ENCODE peak calls at places on chromosome 7, in ten cellular contexts. T is NCI-H524 treated with DMSO at 0.1 percent for 48 hours, Q is nephron progenitor cell, O is colonic mucosa, W is testis, U is activated gamma-delta T cell, K is NCI-H460, A is ELR, S is MM.1S, H is GM20000. M is an unnamed sample.

GRCh38 chr7:74572301-74573090 is 85.0 kb upstream of the GTF2I start:
- DNase-seq in T (no peak), Q (no peak), O (no peak), W (no peak), U (no peak), K (no peak), A (no peak), S (no peak), H (no peak), M (no peak)

GRCh38 chr7:7897509-7897908 is 71.1 kb upstream of the GLCCI1 start:
- DNase-seq in T (no peak), Q (no peak), O (no peak), W (no peak), U (no peak), K (no peak), A (no peak), S (no peak), H (no peak), M (no peak)

GRCh38 chr7:121531175-121532070 is 135.3 kb upstream of the FAM3C start:
- DNase-seq in T (peak; percentile 54), Q (no peak), O (no peak), W (no peak), U (no peak), K (no peak), A (peak; percentile 25), S (no peak), H (no peak), M (no peak)

GRCh38 chr7:81632418-81632817 is 137.4 kb downstream of the HGF start:
- DNase-seq in T (no peak), Q (no peak), O (no peak), W (no peak), U (no peak), K (no peak), A (no peak), S (no peak), H (no peak), M (no peak)

GRCh38 chr7:111919690-111920179 is 286.5 kb downstream of the DOCK4 start:
- DNase-seq in T (no peak), Q (no peak), O (no peak), W (no peak), U (no peak), K (no peak), A (peak; percentile 71), S (no peak), H (no peak), M (no peak)

GRCh38 chr7:132065973-132066611 is 509.7 kb upstream of the PODXL start:
- DNase-seq in T (no peak), Q (no peak), O (no peak), W (no peak), U (no peak), K (no peak), A (peak; percentile 8), S (no peak), H (no peak), M (no peak)

GRCh38 chr7:100122067-100122466 is 2.6 kb downstream of the CNPY4 start:
- DNase-seq in T (no peak), Q (no peak), O (peak; percentile 56), W (no peak), U (no peak), K (no peak), A (no peak), S (no peak), H (no peak), M (no peak)

GRCh38 chr7:130982160-130982638 is 248.2 kb upstream of the KLF14 start:
- DNase-seq in T (no peak), Q (no peak), O (no peak), W (no peak), U (no peak), K (peak; percentile 51), A (peak; percentile 69), S (peak; percentile 45), H (peak; percentile 48), M (no peak)

GRCh38 chr7:34133356-34133982 is 228.1 kb downstream of the BMPER start:
- DNase-seq in T (peak; percentile 19), Q (no peak), O (no peak), W (no peak), U (no peak), K (no peak), A (peak; percentile 82), S (no peak), H (no peak), M (no peak)

M was measured in stimulated activated naive CD4-positive, alpha-beta T cell treated with Interleukin-2 at 50 U/mL for 16 hours.